ENCODE peak calls at places on chromosomes 11 and 22, in six cellular contexts. One of them, this sample, is unnamed.

GRCh38 chr22:35842954-35843353 is 125.3 kb downstream of the APOL5 start:
- DNase-seq in stimulated activated CD4-positive, alpha-beta T cell treated with anti-CD3 and anti-CD28 coated beads, Interleukin-12 subunit alpha, Interleukin-12 subunit beta, amount 100 ng/mL, for 48 hours: no peak
- DNase-seq in right atrium auricular region: no peak
- DNase-seq in activated CD4-positive, alpha-beta T cell treated with anti-CD3 and anti-CD28 coated beads for 48 hours: peak
- DNase-seq in ecto neural progenitor cell: peak
- DNase-seq in progenitor cell of endocrine pancreas: no peak
- DNase-seq in this sample: no peak

GRCh38 chr11:13859986-13860385 is 102.5 kb upstream of the SPON1 start:
- DNase-seq in stimulated activated CD4-positive, alpha-beta T cell treated with anti-CD3 and anti-CD28 coated beads, Interleukin-12 subunit alpha, Interleukin-12 subunit beta, amount 100 ng/mL, for 48 hours: no peak
- DNase-seq in right atrium auricular region: no peak
- DNase-seq in activated CD4-positive, alpha-beta T cell treated with anti-CD3 and anti-CD28 coated beads for 48 hours: no peak
- DNase-seq in ecto neural progenitor cell: no peak
- DNase-seq in progenitor cell of endocrine pancreas: no peak
- DNase-seq in this sample: no peak

GRCh38 chr22:44142421-44143116 is 38.2 kb upstream of the PARVG start:
- DNase-seq in stimulated activated CD4-positive, alpha-beta T cell treated with anti-CD3 and anti-CD28 coated beads, Interleukin-12 subunit alpha, Interleukin-12 subunit beta, amount 100 ng/mL, for 48 hours: no peak
- DNase-seq in right atrium auricular region: no peak
- DNase-seq in activated CD4-positive, alpha-beta T cell treated with anti-CD3 and anti-CD28 coated beads for 48 hours: no peak
- DNase-seq in ecto neural progenitor cell: no peak
- DNase-seq in progenitor cell of endocrine pancreas: no peak
- DNase-seq in this sample: no peak

GRCh38 chr11:122180435-122180834 is 64.4 kb upstream of the BLID start:
- DNase-seq in stimulated activated CD4-positive, alpha-beta T cell treated with anti-CD3 and anti-CD28 coated beads, Interleukin-12 subunit alpha, Interleukin-12 subunit beta, amount 100 ng/mL, for 48 hours: no peak
- DNase-seq in right atrium auricular region: no peak
- DNase-seq in activated CD4-positive, alpha-beta T cell treated with anti-CD3 and anti-CD28 coated beads for 48 hours: no peak
- DNase-seq in ecto neural progenitor cell: no peak
- DNase-seq in progenitor cell of endocrine pancreas: no peak
- DNase-seq in this sample: no peak

GRCh38 chr11:86632499-86633269 is 39.7 kb downstream of the ME3 start:
- DNase-seq in stimulated activated CD4-positive, alpha-beta T cell treated with anti-CD3 and anti-CD28 coated beads, Interleukin-12 subunit alpha, Interleukin-12 subunit beta, amount 100 ng/mL, for 48 hours: peak
- DNase-seq in right atrium auricular region: no peak
- DNase-seq in activated CD4-positive, alpha-beta T cell treated with anti-CD3 and anti-CD28 coated beads for 48 hours: peak
- DNase-seq in ecto neural progenitor cell: peak
- DNase-seq in progenitor cell of endocrine pancreas: no peak
- DNase-seq in this sample: peak

GRCh38 chr11:9264381-9265210 is 554 bp downstream of the DENND5A start:
- DNase-seq in stimulated activated CD4-positive, alpha-beta T cell treated with anti-CD3 and anti-CD28 coated beads, Interleukin-12 subunit alpha, Interleukin-12 subunit beta, amount 100 ng/mL, for 48 hours: peak
- DNase-seq in right atrium auricular region: peak
- DNase-seq in activated CD4-positive, alpha-beta T cell treated with anti-CD3 and anti-CD28 coated beads for 48 hours: peak
- DNase-seq in ecto neural progenitor cell: peak
- DNase-seq in progenitor cell of endocrine pancreas: peak
- DNase-seq in this sample: peak

GRCh38 chr22:49136041-49136815 is 691.4 kb downstream of the BRD1 start:
- DNase-seq in stimulated activated CD4-positive, alpha-beta T cell treated with anti-CD3 and anti-CD28 coated beads, Interleukin-12 subunit alpha, Interleukin-12 subunit beta, amount 100 ng/mL, for 48 hours: no peak
- DNase-seq in right atrium auricular region: no peak
- DNase-seq in activated CD4-positive, alpha-beta T cell treated with anti-CD3 and anti-CD28 coated beads for 48 hours: no peak
- DNase-seq in ecto neural progenitor cell: no peak
- DNase-seq in progenitor cell of endocrine pancreas: no peak
- DNase-seq in this sample: no peak

GRCh38 chr11:102309621-102310541 is 7.4 kb upstream of the BIRC3 start:
- DNase-seq in stimulated activated CD4-positive, alpha-beta T cell treated with anti-CD3 and anti-CD28 coated beads, Interleukin-12 subunit alpha, Interleukin-12 subunit beta, amount 100 ng/mL, for 48 hours: no peak
- DNase-seq in right atrium auricular region: no peak
- DNase-seq in activated CD4-positive, alpha-beta T cell treated with anti-CD3 and anti-CD28 coated beads for 48 hours: peak
- DNase-seq in ecto neural progenitor cell: no peak
- DNase-seq in progenitor cell of endocrine pancreas: no peak
- DNase-seq in this sample: no peak

GRCh38 chr11:5992604-5993251 is 5.9 kb upstream of the OR52L1 start:
- DNase-seq in stimulated activated CD4-positive, alpha-beta T cell treated with anti-CD3 and anti-CD28 coated beads, Interleukin-12 subunit alpha, Interleukin-12 subunit beta, amount 100 ng/mL, for 48 hours: no peak
- DNase-seq in right atrium auricular region: no peak
- DNase-seq in activated CD4-positive, alpha-beta T cell treated with anti-CD3 and anti-CD28 coated beads for 48 hours: no peak
- DNase-seq in ecto neural progenitor cell: no peak
- DNase-seq in progenitor cell of endocrine pancreas: no peak
- DNase-seq in this sample: no peak

GRCh38 chr22:45731798-45732495 is 60.3 kb downstream of the ATXN10 start:
- DNase-seq in stimulated activated CD4-positive, alpha-beta T cell treated with anti-CD3 and anti-CD28 coated beads, Interleukin-12 subunit alpha, Interleukin-12 subunit beta, amount 100 ng/mL, for 48 hours: no peak
- DNase-seq in right atrium auricular region: no peak
- DNase-seq in activated CD4-positive, alpha-beta T cell treated with anti-CD3 and anti-CD28 coated beads for 48 hours: no peak
- DNase-seq in ecto neural progenitor cell: no peak
- DNase-seq in progenitor cell of endocrine pancreas: no peak
- DNase-seq in this sample: no peak

GRCh38 chr22:49064836-49065235 is 762.8 kb downstream of the BRD1 start:
- DNase-seq in stimulated activated CD4-positive, alpha-beta T cell treated with anti-CD3 and anti-CD28 coated beads, Interleukin-12 subunit alpha, Interleukin-12 subunit beta, amount 100 ng/mL, for 48 hours: no peak
- DNase-seq in right atrium auricular region: no peak
- DNase-seq in activated CD4-positive, alpha-beta T cell treated with anti-CD3 and anti-CD28 coated beads for 48 hours: no peak
- DNase-seq in ecto neural progenitor cell: no peak
- DNase-seq in progenitor cell of endocrine pancreas: no peak
- DNase-seq in this sample: no peak

GRCh38 chr11:45641961-45642360 is 23.5 kb downstream of the CHST1 start:
- DNase-seq in stimulated activated CD4-positive, alpha-beta T cell treated with anti-CD3 and anti-CD28 coated beads, Interleukin-12 subunit alpha, Interleukin-12 subunit beta, amount 100 ng/mL, for 48 hours: no peak
- DNase-seq in right atrium auricular region: no peak
- DNase-seq in activated CD4-positive, alpha-beta T cell treated with anti-CD3 and anti-CD28 coated beads for 48 hours: no peak
- DNase-seq in ecto neural progenitor cell: no peak
- DNase-seq in progenitor cell of endocrine pancreas: no peak
- DNase-seq in this sample: no peak

GRCh38 chr11:77407613-77408012 is 66.3 kb downstream of the PAK1 start:
- DNase-seq in stimulated activated CD4-positive, alpha-beta T cell treated with anti-CD3 and anti-CD28 coated beads, Interleukin-12 subunit alpha, Interleukin-12 subunit beta, amount 100 ng/mL, for 48 hours: no peak
- DNase-seq in right atrium auricular region: no peak
- DNase-seq in activated CD4-positive, alpha-beta T cell treated with anti-CD3 and anti-CD28 coated beads for 48 hours: no peak
- DNase-seq in ecto neural progenitor cell: no peak
- DNase-seq in progenitor cell of endocrine pancreas: no peak
- DNase-seq in this sample: no peak

GRCh38 chr11:43765194-43765593 is 84.7 kb downstream of the HSD17B12 start:
- DNase-seq in stimulated activated CD4-positive, alpha-beta T cell treated with anti-CD3 and anti-CD28 coated beads, Interleukin-12 subunit alpha, Interleukin-12 subunit beta, amount 100 ng/mL, for 48 hours: no peak
- DNase-seq in right atrium auricular region: no peak
- DNase-seq in activated CD4-positive, alpha-beta T cell treated with anti-CD3 and anti-CD28 coated beads for 48 hours: no peak
- DNase-seq in ecto neural progenitor cell: no peak
- DNase-seq in progenitor cell of endocrine pancreas: no peak
- DNase-seq in this sample: no peak

GRCh38 chr11:67288198-67288451 is 978 bp upstream of the ANKRD13D start:
- DNase-seq in stimulated activated CD4-positive, alpha-beta T cell treated with anti-CD3 and anti-CD28 coated beads, Interleukin-12 subunit alpha, Interleukin-12 subunit beta, amount 100 ng/mL, for 48 hours: no peak
- DNase-seq in right atrium auricular region: no peak
- DNase-seq in activated CD4-positive, alpha-beta T cell treated with anti-CD3 and anti-CD28 coated beads for 48 hours: no peak
- DNase-seq in ecto neural progenitor cell: no peak
- DNase-seq in progenitor cell of endocrine pancreas: no peak
- DNase-seq in this sample: no peak

GRCh38 chr11:9739108-9739507 is 75.2 kb downstream of the SWAP70 start:
- DNase-seq in stimulated activated CD4-positive, alpha-beta T cell treated with anti-CD3 and anti-CD28 coated beads, Interleukin-12 subunit alpha, Interleukin-12 subunit beta, amount 100 ng/mL, for 48 hours: no peak
- DNase-seq in right atrium auricular region: no peak
- DNase-seq in activated CD4-positive, alpha-beta T cell treated with anti-CD3 and anti-CD28 coated beads for 48 hours: no peak
- DNase-seq in ecto neural progenitor cell: no peak
- DNase-seq in progenitor cell of endocrine pancreas: no peak
- DNase-seq in this sample: no peak

GRCh38 chr11:121415861-121416260 is 36.3 kb upstream of the SORL1 start:
- DNase-seq in stimulated activated CD4-positive, alpha-beta T cell treated with anti-CD3 and anti-CD28 coated beads, Interleukin-12 subunit alpha, Interleukin-12 subunit beta, amount 100 ng/mL, for 48 hours: no peak
- DNase-seq in right atrium auricular region: no peak
- DNase-seq in activated CD4-positive, alpha-beta T cell treated with anti-CD3 and anti-CD28 coated beads for 48 hours: no peak
- DNase-seq in ecto neural progenitor cell: no peak
- DNase-seq in progenitor cell of endocrine pancreas: no peak
- DNase-seq in this sample: no peak

GRCh38 chr22:48307941-48308340 is 1519.7 kb downstream of the BRD1 start:
- DNase-seq in stimulated activated CD4-positive, alpha-beta T cell treated with anti-CD3 and anti-CD28 coated beads, Interleukin-12 subunit alpha, Interleukin-12 subunit beta, amount 100 ng/mL, for 48 hours: no peak
- DNase-seq in right atrium auricular region: peak
- DNase-seq in activated CD4-positive, alpha-beta T cell treated with anti-CD3 and anti-CD28 coated beads for 48 hours: no peak
- DNase-seq in ecto neural progenitor cell: no peak
- DNase-seq in progenitor cell of endocrine pancreas: no peak
- DNase-seq in this sample: no peak

GRCh38 chr22:45832180-45832579 is 144.8 kb downstream of the WNT7B start:
- DNase-seq in stimulated activated CD4-positive, alpha-beta T cell treated with anti-CD3 and anti-CD28 coated beads, Interleukin-12 subunit alpha, Interleukin-12 subunit beta, amount 100 ng/mL, for 48 hours: no peak
- DNase-seq in right atrium auricular region: no peak
- DNase-seq in activated CD4-positive, alpha-beta T cell treated with anti-CD3 and anti-CD28 coated beads for 48 hours: no peak
- DNase-seq in ecto neural progenitor cell: no peak
- DNase-seq in progenitor cell of endocrine pancreas: no peak
- DNase-seq in this sample: no peak

GRCh38 chr11:66479741-66480115 is 506 bp upstream of the DPP3 start:
- DNase-seq in stimulated activated CD4-positive, alpha-beta T cell treated with anti-CD3 and anti-CD28 coated beads, Interleukin-12 subunit alpha, Interleukin-12 subunit beta, amount 100 ng/mL, for 48 hours: no peak
- DNase-seq in right atrium auricular region: no peak
- DNase-seq in activated CD4-positive, alpha-beta T cell treated with anti-CD3 and anti-CD28 coated beads for 48 hours: no peak
- DNase-seq in ecto neural progenitor cell: no peak
- DNase-seq in progenitor cell of endocrine pancreas: no peak
- DNase-seq in this sample: no peak

GRCh38 chr11:7576671-7577225 is 62.9 kb downstream of the PPFIBP2 start:
- DNase-seq in stimulated activated CD4-positive, alpha-beta T cell treated with anti-CD3 and anti-CD28 coated beads, Interleukin-12 subunit alpha, Interleukin-12 subunit beta, amount 100 ng/mL, for 48 hours: no peak
- DNase-seq in right atrium auricular region: no peak
- DNase-seq in activated CD4-positive, alpha-beta T cell treated with anti-CD3 and anti-CD28 coated beads for 48 hours: no peak
- DNase-seq in ecto neural progenitor cell: no peak
- DNase-seq in progenitor cell of endocrine pancreas: no peak
- DNase-seq in this sample: no peak

GRCh38 chr11:18352581-18352980 is 30.2 kb downstream of the GTF2H1 start:
- DNase-seq in stimulated activated CD4-positive, alpha-beta T cell treated with anti-CD3 and anti-CD28 coated beads, Interleukin-12 subunit alpha, Interleukin-12 subunit beta, amount 100 ng/mL, for 48 hours: no peak
- DNase-seq in right atrium auricular region: no peak
- DNase-seq in activated CD4-positive, alpha-beta T cell treated with anti-CD3 and anti-CD28 coated beads for 48 hours: no peak
- DNase-seq in ecto neural progenitor cell: no peak
- DNase-seq in progenitor cell of endocrine pancreas: no peak
- DNase-seq in this sample: no peak

GRCh38 chr22:46575915-46576555 is 38.6 kb upstream of the CELSR1 start:
- DNase-seq in stimulated activated CD4-positive, alpha-beta T cell treated with anti-CD3 and anti-CD28 coated beads, Interleukin-12 subunit alpha, Interleukin-12 subunit beta, amount 100 ng/mL, for 48 hours: no peak
- DNase-seq in right atrium auricular region: no peak
- DNase-seq in activated CD4-positive, alpha-beta T cell treated with anti-CD3 and anti-CD28 coated beads for 48 hours: no peak
- DNase-seq in ecto neural progenitor cell: no peak
- DNase-seq in progenitor cell of endocrine pancreas: no peak
- DNase-seq in this sample: no peak

GRCh38 chr11:61543606-61544306 is 35.2 kb downstream of the LRRC10B start:
- DNase-seq in stimulated activated CD4-positive, alpha-beta T cell treated with anti-CD3 and anti-CD28 coated beads, Interleukin-12 subunit alpha, Interleukin-12 subunit beta, amount 100 ng/mL, for 48 hours: no peak
- DNase-seq in right atrium auricular region: no peak
- DNase-seq in activated CD4-positive, alpha-beta T cell treated with anti-CD3 and anti-CD28 coated beads for 48 hours: no peak
- DNase-seq in ecto neural progenitor cell: no peak
- DNase-seq in progenitor cell of endocrine pancreas: no peak
- DNase-seq in this sample: no peak

GRCh38 chr11:15114501-15115475 is at the start of gene INSC:
- DNase-seq in stimulated activated CD4-positive, alpha-beta T cell treated with anti-CD3 and anti-CD28 coated beads, Interleukin-12 subunit alpha, Interleukin-12 subunit beta, amount 100 ng/mL, for 48 hours: no peak
- DNase-seq in right atrium auricular region: no peak
- DNase-seq in activated CD4-positive, alpha-beta T cell treated with anti-CD3 and anti-CD28 coated beads for 48 hours: no peak
- DNase-seq in ecto neural progenitor cell: peak
- DNase-seq in progenitor cell of endocrine pancreas: peak
- DNase-seq in this sample: no peak

GRCh38 chr22:29291215-29291614 is 15.2 kb upstream of the GAS2L1 start:
- DNase-seq in stimulated activated CD4-positive, alpha-beta T cell treated with anti-CD3 and anti-CD28 coated beads, Interleukin-12 subunit alpha, Interleukin-12 subunit beta, amount 100 ng/mL, for 48 hours: no peak
- DNase-seq in right atrium auricular region: no peak
- DNase-seq in activated CD4-positive, alpha-beta T cell treated with anti-CD3 and anti-CD28 coated beads for 48 hours: no peak
- DNase-seq in ecto neural progenitor cell: no peak
- DNase-seq in progenitor cell of endocrine pancreas: no peak
- DNase-seq in this sample: no peak

GRCh38 chr11:11567862-11568650 is 53.7 kb downstream of the GALNT18 start:
- DNase-seq in stimulated activated CD4-positive, alpha-beta T cell treated with anti-CD3 and anti-CD28 coated beads, Interleukin-12 subunit alpha, Interleukin-12 subunit beta, amount 100 ng/mL, for 48 hours: peak
- DNase-seq in right atrium auricular region: no peak
- DNase-seq in activated CD4-positive, alpha-beta T cell treated with anti-CD3 and anti-CD28 coated beads for 48 hours: peak
- DNase-seq in ecto neural progenitor cell: no peak
- DNase-seq in progenitor cell of endocrine pancreas: no peak
- DNase-seq in this sample: no peak

This sample was measured in stimulated activated naive CD8-positive, alpha-beta T cell treated with anti-CD3 and anti-CD28 coated beads, Interleukin-15, Interleukin-2, amounts not matched to agents 100 U/mL and 50 U/mL, for 24 hours.